ENCODE peak calls at places on chromosomes 11 and 22, in ten cellular contexts. One of them, this sample, is unnamed.

GRCh38 chr11:76658231-76658630 is 12.3 kb downstream of the LRRC32 start:
- DNase-seq in NCI-H2081: no peak
- DNase-seq in GM12864: no peak
- DNase-seq in anterior cingulate cortex: no peak
- DNase-seq in occipital lobe: no peak
- DNase-seq in substantia nigra: no peak
- DNase-seq in HFF-Myc: no peak
- DNase-seq in cardiac muscle cell: no peak
- DNase-seq in T-helper 9 cell: no peak
- DNase-seq in activated CD8-positive, alpha-beta memory T cell treated with anti-CD3 and anti-CD28 coated beads for 24 hours: no peak
- DNase-seq in this sample: no peak

GRCh38 chr11:61071208-61071681 is 31.0 kb upstream of the CD5 start:
- DNase-seq in NCI-H2081: no peak
- DNase-seq in GM12864: no peak
- DNase-seq in anterior cingulate cortex: no peak
- DNase-seq in occipital lobe: no peak
- DNase-seq in substantia nigra: no peak
- DNase-seq in HFF-Myc: no peak
- DNase-seq in cardiac muscle cell: no peak
- DNase-seq in T-helper 9 cell: peak; percentile 48
- DNase-seq in activated CD8-positive, alpha-beta memory T cell treated with anti-CD3 and anti-CD28 coated beads for 24 hours: peak; percentile 80
- DNase-seq in this sample: no peak

GRCh38 chr11:117946842-117947526 is 17.8 kb upstream of the TMPRSS13 start:
- DNase-seq in NCI-H2081: peak; percentile 89
- DNase-seq in GM12864: peak; percentile 49
- DNase-seq in anterior cingulate cortex: peak; percentile 68
- DNase-seq in occipital lobe: peak; percentile 66
- DNase-seq in substantia nigra: peak; percentile 81
- DNase-seq in HFF-Myc: peak; percentile 90
- DNase-seq in cardiac muscle cell: peak; percentile 90
- DNase-seq in T-helper 9 cell: peak; percentile 86
- DNase-seq in activated CD8-positive, alpha-beta memory T cell treated with anti-CD3 and anti-CD28 coated beads for 24 hours: peak; percentile 96
- DNase-seq in this sample: peak; percentile 72

GRCh38 chr22:19955241-19956128 is 13.9 kb upstream of the TXNRD2 start:
- DNase-seq in NCI-H2081: no peak
- DNase-seq in GM12864: no peak
- DNase-seq in anterior cingulate cortex: no peak
- DNase-seq in occipital lobe: no peak
- DNase-seq in substantia nigra: no peak
- DNase-seq in HFF-Myc: no peak
- DNase-seq in cardiac muscle cell: no peak
- DNase-seq in T-helper 9 cell: no peak
- DNase-seq in activated CD8-positive, alpha-beta memory T cell treated with anti-CD3 and anti-CD28 coated beads for 24 hours: no peak
- DNase-seq in this sample: no peak

GRCh38 chr11:78978831-78979230 is 404.2 kb upstream of the NARS2 start:
- DNase-seq in NCI-H2081: no peak
- DNase-seq in GM12864: no peak
- DNase-seq in anterior cingulate cortex: no peak
- DNase-seq in occipital lobe: no peak
- DNase-seq in substantia nigra: no peak
- DNase-seq in HFF-Myc: no peak
- DNase-seq in cardiac muscle cell: no peak
- DNase-seq in T-helper 9 cell: no peak
- DNase-seq in activated CD8-positive, alpha-beta memory T cell treated with anti-CD3 and anti-CD28 coated beads for 24 hours: no peak
- DNase-seq in this sample: no peak

GRCh38 chr22:48827904-48828555 is 999.6 kb downstream of the BRD1 start:
- DNase-seq in NCI-H2081: peak; percentile 36
- DNase-seq in GM12864: no peak
- DNase-seq in anterior cingulate cortex: no peak
- DNase-seq in occipital lobe: no peak
- DNase-seq in substantia nigra: no peak
- DNase-seq in HFF-Myc: no peak
- DNase-seq in cardiac muscle cell: no peak
- DNase-seq in T-helper 9 cell: no peak
- DNase-seq in activated CD8-positive, alpha-beta memory T cell treated with anti-CD3 and anti-CD28 coated beads for 24 hours: no peak
- DNase-seq in this sample: no peak

GRCh38 chr11:2459016-2459725 is 14.4 kb downstream of the KCNQ1 start:
- DNase-seq in NCI-H2081: no peak
- DNase-seq in GM12864: no peak
- DNase-seq in anterior cingulate cortex: no peak
- DNase-seq in occipital lobe: no peak
- DNase-seq in substantia nigra: no peak
- DNase-seq in HFF-Myc: no peak
- DNase-seq in cardiac muscle cell: no peak
- DNase-seq in T-helper 9 cell: no peak
- DNase-seq in activated CD8-positive, alpha-beta memory T cell treated with anti-CD3 and anti-CD28 coated beads for 24 hours: no peak
- DNase-seq in this sample: no peak

GRCh38 chr11:8717876-8718753 is 35.5 kb downstream of the RPL27A start:
- DNase-seq in NCI-H2081: no peak
- DNase-seq in GM12864: peak; percentile 15
- DNase-seq in anterior cingulate cortex: no peak
- DNase-seq in occipital lobe: no peak
- DNase-seq in substantia nigra: no peak
- DNase-seq in HFF-Myc: peak; percentile 77
- DNase-seq in cardiac muscle cell: no peak
- DNase-seq in T-helper 9 cell: no peak
- DNase-seq in activated CD8-positive, alpha-beta memory T cell treated with anti-CD3 and anti-CD28 coated beads for 24 hours: no peak
- DNase-seq in this sample: no peak

GRCh38 chr22:31098633-31099110 is 8.7 kb downstream of the SELENOM start:
- DNase-seq in NCI-H2081: no peak
- DNase-seq in GM12864: no peak
- DNase-seq in anterior cingulate cortex: no peak
- DNase-seq in occipital lobe: no peak
- DNase-seq in substantia nigra: no peak
- DNase-seq in HFF-Myc: no peak
- DNase-seq in cardiac muscle cell: peak; percentile 70
- DNase-seq in T-helper 9 cell: no peak
- DNase-seq in activated CD8-positive, alpha-beta memory T cell treated with anti-CD3 and anti-CD28 coated beads for 24 hours: no peak
- DNase-seq in this sample: no peak

GRCh38 chr22:38467904-38468760 is at the start of gene KDELR3:
- DNase-seq in NCI-H2081: no peak
- DNase-seq in GM12864: no peak
- DNase-seq in anterior cingulate cortex: no peak
- DNase-seq in occipital lobe: no peak
- DNase-seq in substantia nigra: no peak
- DNase-seq in HFF-Myc: no peak
- DNase-seq in cardiac muscle cell: peak; percentile 61
- DNase-seq in T-helper 9 cell: peak; percentile 15
- DNase-seq in activated CD8-positive, alpha-beta memory T cell treated with anti-CD3 and anti-CD28 coated beads for 24 hours: peak; percentile 82
- DNase-seq in this sample: no peak

GRCh38 chr11:656426-656825 is 19.4 kb downstream of the DRD4 start:
- DNase-seq in NCI-H2081: no peak
- DNase-seq in GM12864: no peak
- DNase-seq in anterior cingulate cortex: no peak
- DNase-seq in occipital lobe: no peak
- DNase-seq in substantia nigra: no peak
- DNase-seq in HFF-Myc: no peak
- DNase-seq in cardiac muscle cell: no peak
- DNase-seq in T-helper 9 cell: no peak
- DNase-seq in activated CD8-positive, alpha-beta memory T cell treated with anti-CD3 and anti-CD28 coated beads for 24 hours: no peak
- DNase-seq in this sample: no peak

GRCh38 chr11:44577231-44577834 is 11.9 kb downstream of the CD82 start:
- DNase-seq in NCI-H2081: no peak
- DNase-seq in GM12864: no peak
- DNase-seq in anterior cingulate cortex: no peak
- DNase-seq in occipital lobe: no peak
- DNase-seq in substantia nigra: no peak
- DNase-seq in HFF-Myc: no peak
- DNase-seq in cardiac muscle cell: no peak
- DNase-seq in T-helper 9 cell: no peak
- DNase-seq in activated CD8-positive, alpha-beta memory T cell treated with anti-CD3 and anti-CD28 coated beads for 24 hours: no peak
- DNase-seq in this sample: no peak

GRCh38 chr22:47043835-47044721 is 281.6 kb downstream of the TBC1D22A start:
- DNase-seq in NCI-H2081: peak; percentile 51
- DNase-seq in GM12864: no peak
- DNase-seq in anterior cingulate cortex: no peak
- DNase-seq in occipital lobe: no peak
- DNase-seq in substantia nigra: no peak
- DNase-seq in HFF-Myc: no peak
- DNase-seq in cardiac muscle cell: no peak
- DNase-seq in T-helper 9 cell: no peak
- DNase-seq in activated CD8-positive, alpha-beta memory T cell treated with anti-CD3 and anti-CD28 coated beads for 24 hours: no peak
- DNase-seq in this sample: no peak

GRCh38 chr11:1158681-1159525 is 1.1 kb downstream of the MUC5AC start:
- DNase-seq in NCI-H2081: no peak
- DNase-seq in GM12864: no peak
- DNase-seq in anterior cingulate cortex: no peak
- DNase-seq in occipital lobe: no peak
- DNase-seq in substantia nigra: no peak
- DNase-seq in HFF-Myc: no peak
- DNase-seq in cardiac muscle cell: no peak
- DNase-seq in T-helper 9 cell: no peak
- DNase-seq in activated CD8-positive, alpha-beta memory T cell treated with anti-CD3 and anti-CD28 coated beads for 24 hours: peak; percentile 37
- DNase-seq in this sample: no peak

GRCh38 chr22:50526849-50527801 is 1.7 kb upstream of the SCO2 start:
- DNase-seq in NCI-H2081: no peak
- DNase-seq in GM12864: no peak
- DNase-seq in anterior cingulate cortex: no peak
- DNase-seq in occipital lobe: no peak
- DNase-seq in substantia nigra: no peak
- DNase-seq in HFF-Myc: no peak
- DNase-seq in cardiac muscle cell: peak; percentile 54
- DNase-seq in T-helper 9 cell: no peak
- DNase-seq in activated CD8-positive, alpha-beta memory T cell treated with anti-CD3 and anti-CD28 coated beads for 24 hours: peak; percentile 69
- DNase-seq in this sample: no peak

GRCh38 chr11:72773696-72774095 is 20.2 kb downstream of the STARD10 start:
- DNase-seq in NCI-H2081: no peak
- DNase-seq in GM12864: no peak
- DNase-seq in anterior cingulate cortex: no peak
- DNase-seq in occipital lobe: no peak
- DNase-seq in substantia nigra: no peak
- DNase-seq in HFF-Myc: no peak
- DNase-seq in cardiac muscle cell: no peak
- DNase-seq in T-helper 9 cell: no peak
- DNase-seq in activated CD8-positive, alpha-beta memory T cell treated with anti-CD3 and anti-CD28 coated beads for 24 hours: no peak
- DNase-seq in this sample: no peak

GRCh38 chr11:128289048-128289447 is 298.3 kb downstream of the ETS1 start:
- DNase-seq in NCI-H2081: no peak
- DNase-seq in GM12864: peak; percentile 47
- DNase-seq in anterior cingulate cortex: no peak
- DNase-seq in occipital lobe: no peak
- DNase-seq in substantia nigra: no peak
- DNase-seq in HFF-Myc: no peak
- DNase-seq in cardiac muscle cell: no peak
- DNase-seq in T-helper 9 cell: no peak
- DNase-seq in activated CD8-positive, alpha-beta memory T cell treated with anti-CD3 and anti-CD28 coated beads for 24 hours: peak; percentile 58
- DNase-seq in this sample: no peak

GRCh38 chr11:2265396-2265795 is 5.0 kb downstream of the ASCL2 start:
- DNase-seq in NCI-H2081: no peak
- DNase-seq in GM12864: peak; percentile 16
- DNase-seq in anterior cingulate cortex: no peak
- DNase-seq in occipital lobe: no peak
- DNase-seq in substantia nigra: no peak
- DNase-seq in HFF-Myc: no peak
- DNase-seq in cardiac muscle cell: no peak
- DNase-seq in T-helper 9 cell: no peak
- DNase-seq in activated CD8-positive, alpha-beta memory T cell treated with anti-CD3 and anti-CD28 coated beads for 24 hours: peak; percentile 62
- DNase-seq in this sample: no peak

GRCh38 chr11:134667505-134667904 is 255.5 kb upstream of the B3GAT1 start:
- DNase-seq in NCI-H2081: no peak
- DNase-seq in GM12864: no peak
- DNase-seq in anterior cingulate cortex: no peak
- DNase-seq in occipital lobe: no peak
- DNase-seq in substantia nigra: no peak
- DNase-seq in HFF-Myc: no peak
- DNase-seq in cardiac muscle cell: peak; percentile 70
- DNase-seq in T-helper 9 cell: no peak
- DNase-seq in activated CD8-positive, alpha-beta memory T cell treated with anti-CD3 and anti-CD28 coated beads for 24 hours: peak; percentile 26
- DNase-seq in this sample: no peak

GRCh38 chr11:3962406-3962840 is 107.0 kb downstream of the STIM1 start:
- DNase-seq in NCI-H2081: no peak
- DNase-seq in GM12864: no peak
- DNase-seq in anterior cingulate cortex: no peak
- DNase-seq in occipital lobe: no peak
- DNase-seq in substantia nigra: no peak
- DNase-seq in HFF-Myc: no peak
- DNase-seq in cardiac muscle cell: no peak
- DNase-seq in T-helper 9 cell: no peak
- DNase-seq in activated CD8-positive, alpha-beta memory T cell treated with anti-CD3 and anti-CD28 coated beads for 24 hours: no peak
- DNase-seq in this sample: no peak

GRCh38 chr22:38125731-38126344 is 15.4 kb upstream of the BAIAP2L2 start:
- DNase-seq in NCI-H2081: peak; percentile 23
- DNase-seq in GM12864: no peak
- DNase-seq in anterior cingulate cortex: no peak
- DNase-seq in occipital lobe: peak; percentile 40
- DNase-seq in substantia nigra: no peak
- DNase-seq in HFF-Myc: no peak
- DNase-seq in cardiac muscle cell: no peak
- DNase-seq in T-helper 9 cell: no peak
- DNase-seq in activated CD8-positive, alpha-beta memory T cell treated with anti-CD3 and anti-CD28 coated beads for 24 hours: no peak
- DNase-seq in this sample: no peak

GRCh38 chr11:76770642-76771445 is 12.3 kb upstream of the TSKU start:
- DNase-seq in NCI-H2081: no peak
- DNase-seq in GM12864: no peak
- DNase-seq in anterior cingulate cortex: no peak
- DNase-seq in occipital lobe: no peak
- DNase-seq in substantia nigra: no peak
- DNase-seq in HFF-Myc: peak; percentile 84
- DNase-seq in cardiac muscle cell: no peak
- DNase-seq in T-helper 9 cell: no peak
- DNase-seq in activated CD8-positive, alpha-beta memory T cell treated with anti-CD3 and anti-CD28 coated beads for 24 hours: no peak
- DNase-seq in this sample: no peak

GRCh38 chr11:86787018-86787417 is 13.3 kb upstream of the PRSS23 start:
- DNase-seq in NCI-H2081: no peak
- DNase-seq in GM12864: no peak
- DNase-seq in anterior cingulate cortex: no peak
- DNase-seq in occipital lobe: no peak
- DNase-seq in substantia nigra: no peak
- DNase-seq in HFF-Myc: no peak
- DNase-seq in cardiac muscle cell: no peak
- DNase-seq in T-helper 9 cell: no peak
- DNase-seq in activated CD8-positive, alpha-beta memory T cell treated with anti-CD3 and anti-CD28 coated beads for 24 hours: no peak
- DNase-seq in this sample: no peak

GRCh38 chr11:117859061-117859460 is 17.4 kb downstream of the FXYD6 start:
- DNase-seq in NCI-H2081: no peak
- DNase-seq in GM12864: no peak
- DNase-seq in anterior cingulate cortex: no peak
- DNase-seq in occipital lobe: no peak
- DNase-seq in substantia nigra: no peak
- DNase-seq in HFF-Myc: no peak
- DNase-seq in cardiac muscle cell: no peak
- DNase-seq in T-helper 9 cell: no peak
- DNase-seq in activated CD8-positive, alpha-beta memory T cell treated with anti-CD3 and anti-CD28 coated beads for 24 hours: peak; percentile 28
- DNase-seq in this sample: no peak

GRCh38 chr11:67439321-67440228 is 2.1 kb upstream of the PTPRCAP start:
- DNase-seq in NCI-H2081: no peak
- DNase-seq in GM12864: no peak
- DNase-seq in anterior cingulate cortex: no peak
- DNase-seq in occipital lobe: no peak
- DNase-seq in substantia nigra: peak; percentile 48
- DNase-seq in HFF-Myc: no peak
- DNase-seq in cardiac muscle cell: no peak
- DNase-seq in T-helper 9 cell: no peak
- DNase-seq in activated CD8-positive, alpha-beta memory T cell treated with anti-CD3 and anti-CD28 coated beads for 24 hours: peak; percentile 77
- DNase-seq in this sample: no peak

GRCh38 chr22:38233427-38233826 is 31.6 kb downstream of the MAFF start:
- DNase-seq in NCI-H2081: no peak
- DNase-seq in GM12864: no peak
- DNase-seq in anterior cingulate cortex: no peak
- DNase-seq in occipital lobe: no peak
- DNase-seq in substantia nigra: no peak
- DNase-seq in HFF-Myc: no peak
- DNase-seq in cardiac muscle cell: no peak
- DNase-seq in T-helper 9 cell: no peak
- DNase-seq in activated CD8-positive, alpha-beta memory T cell treated with anti-CD3 and anti-CD28 coated beads for 24 hours: no peak
- DNase-seq in this sample: no peak

GRCh38 chr22:42553475-42554361 is at the start of gene SERHL2:
- DNase-seq in NCI-H2081: peak; percentile 49
- DNase-seq in GM12864: no peak
- DNase-seq in anterior cingulate cortex: peak; percentile 48
- DNase-seq in occipital lobe: peak; percentile 67
- DNase-seq in substantia nigra: peak; percentile 73
- DNase-seq in HFF-Myc: peak; percentile 17
- DNase-seq in cardiac muscle cell: peak; percentile 89
- DNase-seq in T-helper 9 cell: peak; percentile 77
- DNase-seq in activated CD8-positive, alpha-beta memory T cell treated with anti-CD3 and anti-CD28 coated beads for 24 hours: peak; percentile 90
- DNase-seq in this sample: no peak

GRCh38 chr11:134026655-134027343 is 42.1 kb upstream of the JAM3 start:
- DNase-seq in NCI-H2081: no peak
- DNase-seq in GM12864: no peak
- DNase-seq in anterior cingulate cortex: no peak
- DNase-seq in occipital lobe: no peak
- DNase-seq in substantia nigra: peak; percentile 17
- DNase-seq in HFF-Myc: no peak
- DNase-seq in cardiac muscle cell: peak; percentile 60
- DNase-seq in T-helper 9 cell: no peak
- DNase-seq in activated CD8-positive, alpha-beta memory T cell treated with anti-CD3 and anti-CD28 coated beads for 24 hours: no peak
- DNase-seq in this sample: no peak